ENCODE peak calls at places on chromosomes 16 and 17, in six cellular contexts. I is NCI-H1105, Z is adipocyte, R is T-helper 2 cell, M is non-pigmented ciliary epithelial cell, Q is cardiac muscle cell. W is an unnamed sample.

GRCh38 chr16:17286443-17286842 is 184.3 kb downstream of the XYLT1 start:
- DNase-seq in I (no peak), Z (no peak), R (no peak), M (no peak), Q (no peak), W (no peak)

GRCh38 chr16:15847621-15848175 is 9.1 kb downstream of the MYH11 start:
- DNase-seq in I (no peak), Z (no peak), R (no peak), M (no peak), Q (no peak), W (no peak)

GRCh38 chr16:11219188-11219587 is 36.8 kb downstream of the SOCS1 start:
- DNase-seq in I (no peak), Z (no peak), R (no peak), M (no peak), Q (no peak), W (no peak)

GRCh38 chr16:88773812-88774291 is 11.2 kb downstream of the PIEZO1 start:
- DNase-seq in I (no peak), Z (peak; percentile 75), R (no peak), M (no peak), Q (peak; percentile 81), W (peak; percentile 39)

GRCh38 chr16:25747160-25747758 is 55.5 kb downstream of the HS3ST4 start:
- DNase-seq in I (no peak), Z (no peak), R (no peak), M (no peak), Q (peak; percentile 67), W (no peak)

GRCh38 chr17:80504671-80505413 is 28.4 kb upstream of the NPTX1 start:
- DNase-seq in I (no peak), Z (peak; percentile 78), R (no peak), M (peak; percentile 51), Q (no peak), W (peak; percentile 33)

GRCh38 chr16:71626858-71627213 is 852 bp downstream of the MARVELD3 start:
- DNase-seq in I (no peak), Z (no peak), R (no peak), M (no peak), Q (no peak), W (no peak)

GRCh38 chr17:73175962-73176565 is 11.3 kb downstream of the SSTR2 start:
- DNase-seq in I (no peak), Z (no peak), R (no peak), M (no peak), Q (no peak), W (no peak)

GRCh38 chr16:77273-77806 is 685 bp upstream of the MPG start:
- DNase-seq in I (no peak), Z (peak; percentile 71), R (peak; percentile 18), M (no peak), Q (peak; percentile 38), W (no peak)

GRCh38 chr16:68234188-68235104 is 1.5 kb downstream of the ESRP2 start:
- DNase-seq in I (peak; percentile 77), Z (no peak), R (no peak), M (no peak), Q (no peak), W (no peak)

GRCh38 chr17:65158081-65158480 is 20.9 kb downstream of the RGS9 start:
- DNase-seq in I (no peak), Z (peak; percentile 10), R (no peak), M (no peak), Q (no peak), W (no peak)

GRCh38 chr16:72247821-72248253 is 75.9 kb upstream of the PMFBP1 start:
- DNase-seq in I (no peak), Z (peak; percentile 29), R (no peak), M (peak; percentile 26), Q (no peak), W (peak; percentile 58)

GRCh38 chr16:82152641-82153094 is 17.4 kb downstream of the MPHOSPH6 start:
- DNase-seq in I (no peak), Z (no peak), R (no peak), M (peak; percentile 19), Q (no peak), W (no peak)

GRCh38 chr17:48299760-48300159 is 130.3 kb downstream of the SKAP1 start:
- DNase-seq in I (no peak), Z (no peak), R (no peak), M (no peak), Q (no peak), W (no peak)

GRCh38 chr17:45160505-45161287 is 979 bp upstream of the HEXIM2 start:
- DNase-seq in I (peak; percentile 61), Z (peak; percentile 82), R (peak; percentile 43), M (no peak), Q (peak; percentile 93), W (no peak)

GRCh38 chr17:80086081-80086480 is 15.3 kb upstream of the GAA start:
- DNase-seq in I (no peak), Z (no peak), R (no peak), M (no peak), Q (no peak), W (no peak)

GRCh38 chr16:48611329-48612137 is 1.6 kb upstream of the N4BP1 start:
- DNase-seq in I (no peak), Z (no peak), R (peak; percentile 80), M (no peak), Q (no peak), W (no peak)

GRCh38 chr16:24568392-24568791 is 29.0 kb downstream of the RBBP6 start:
- DNase-seq in I (no peak), Z (peak; percentile 82), R (no peak), M (peak; percentile 10), Q (no peak), W (no peak)

GRCh38 chr16:57829969-57830360 is 27.7 kb upstream of the KIFC3 start:
- DNase-seq in I (no peak), Z (no peak), R (no peak), M (no peak), Q (no peak), W (no peak)

GRCh38 chr16:30401768-30402425 is 5.5 kb upstream of the ZNF771 start:
- DNase-seq in I (no peak), Z (no peak), R (no peak), M (no peak), Q (no peak), W (no peak)

GRCh38 chr17:915416-916201 is 64.0 kb downstream of the NXN start:
- DNase-seq in I (peak; percentile 81), Z (no peak), R (no peak), M (no peak), Q (peak; percentile 86), W (no peak)

GRCh38 chr16:82082543-82083244 is 47.6 kb downstream of the HSD17B2 start:
- DNase-seq in I (no peak), Z (peak; percentile 36), R (no peak), M (no peak), Q (no peak), W (no peak)